ENCODE peak calls at places on chromosomes 12 and 14, in eight cellular contexts. W is activated T-helper 17 cell treated with anti-CD3 and anti-CD28 coated beads, Interleukin-2, amount 50 U/mL, for 72 hours; I is left cardiac atrium; G is CD8-positive, alpha-beta T cell; U is PC-3; J is stimulated activated effector memory CD8-positive, alpha-beta T cell treated with anti-CD3 and anti-CD28 coated beads, Interleukin-12 subunit alpha, Interleukin-12 subunit beta, amount 100 ng/mL, for 72 hours; O is effector memory CD8-positive, alpha-beta T cell; Q is activated B cell treated with CpG ODN at 0.5 μM for 24 hours. Y is an unnamed sample.
A peak's percentile ranks its signal among the peaks of the same experiment; 100 is the strongest.

GRCh38 chr12:58741226-58741625 is 179.1 kb downstream of the LRIG3 start:
- ATAC-seq in I (no peak), W (no peak), Q (no peak), U (no peak), J (no peak), G (no peak), O (no peak), Y (no peak)

GRCh38 chr12:76628745-76629144 is 69.2 kb upstream of the OSBPL8 start:
- ATAC-seq in W (no peak), U (no peak), G (no peak), Q (no peak), J (no peak), I (no peak), O (no peak), Y (no peak)

GRCh38 chr14:72060917-72061316 is 128.7 kb downstream of the RGS6 start:
- ATAC-seq in W (no peak), Q (no peak), U (no peak), O (no peak), J (no peak), I (peak; percentile 66), G (no peak), Y (no peak)

GRCh38 chr14:77485901-77486678 is 12.5 kb downstream of the ISM2 start:
- ATAC-seq in J (no peak), W (no peak), I (peak; percentile 48), O (no peak), U (peak; percentile 65), G (no peak), Q (no peak), Y (peak; percentile 81)

GRCh38 chr14:54314365-54315134 is 82.3 kb upstream of the CDKN3 start:
- ATAC-seq in U (no peak), G (no peak), W (no peak), I (no peak), J (no peak), O (no peak), Q (no peak), Y (no peak)

GRCh38 chr12:22609501-22609900 is 15.5 kb upstream of the ETNK1 start:
- ATAC-seq in J (no peak), U (no peak), I (no peak), O (no peak), Q (no peak), G (no peak), W (no peak), Y (no peak)

GRCh38 chr12:80531646-80532045 is 87.6 kb downstream of the PTPRQ start:
- ATAC-seq in J (no peak), I (no peak), W (no peak), Q (no peak), O (no peak), U (no peak), G (no peak), Y (no peak)

GRCh38 chr12:16021026-16021425 is 109.9 kb downstream of the DERA start:
- ATAC-seq in Q (no peak), J (no peak), I (no peak), W (no peak), G (no peak), U (no peak), O (no peak), Y (no peak)

GRCh38 chr12:19810213-19810612 is 370.9 kb downstream of the AEBP2 start:
- ATAC-seq in U (no peak), G (no peak), O (no peak), I (no peak), J (no peak), W (no peak), Q (no peak), Y (no peak)

GRCh38 chr14:94384342-94384741 is 4.1 kb downstream of the SERPINA1 start:
- ATAC-seq in J (no peak), Q (no peak), W (no peak), G (no peak), O (no peak), U (no peak), I (no peak), Y (no peak)

GRCh38 chr12:30880061-30880460 is 46.5 kb upstream of the TSPAN11 start:
- ATAC-seq in O (no peak), U (no peak), I (no peak), W (no peak), Q (no peak), G (no peak), J (no peak), Y (no peak)

GRCh38 chr12:71686658-71687025 is 760 bp downstream of the TMEM19 start:
- ATAC-seq in I (no peak), U (no peak), O (no peak), J (peak; percentile 40), W (peak; percentile 20), Q (no peak), G (no peak), Y (peak; percentile 19)

GRCh38 chr12:105036937-105037649 is 47.2 kb downstream of the ALDH1L2 start:
- ATAC-seq in G (no peak), J (peak; percentile 47), I (no peak), O (peak; percentile 43), U (peak; percentile 72), W (peak; percentile 55), Q (no peak), Y (no peak)

GRCh38 chr14:82720931-82721330 is 1187.3 kb upstream of the SEL1L start:
- ATAC-seq in U (no peak), I (peak; percentile 31), W (no peak), G (no peak), O (no peak), J (no peak), Q (no peak), Y (no peak)

GRCh38 chr12:52697058-52697582 is 6.2 kb downstream of the KRT77 start:
- ATAC-seq in G (no peak), O (no peak), J (no peak), W (no peak), I (no peak), Q (no peak), U (no peak), Y (no peak)

GRCh38 chr12:56278905-56279304 is 12.2 kb downstream of the COQ10A start:
- ATAC-seq in U (no peak), J (no peak), I (no peak), O (no peak), G (no peak), Q (no peak), W (no peak), Y (no peak)

GRCh38 chr12:112684742-112685141 is 106.8 kb upstream of the RPH3A start:
- ATAC-seq in J (no peak), U (no peak), W (no peak), I (no peak), Q (no peak), O (no peak), G (no peak), Y (no peak)

GRCh38 chr14:70121521-70121920 is 67.2 kb downstream of the SLC8A3 start:
- ATAC-seq in I (no peak), Q (no peak), U (no peak), O (no peak), G (no peak), J (no peak), W (no peak), Y (no peak)

GRCh38 chr14:105168979-105169507 is 467 bp upstream of the JAG2 start:
- ATAC-seq in O (peak; percentile 63), Q (peak; percentile 45), I (peak; percentile 17), W (peak; percentile 18), U (peak; percentile 3), J (peak; percentile 44), G (peak; percentile 47), Y (peak; percentile 10)

GRCh38 chr14:96268426-96269358 is 12.7 kb downstream of the BDKRB1 start:
- ATAC-seq in U (peak; percentile 91), Q (no peak), W (no peak), J (no peak), O (no peak), I (peak; percentile 85), G (no peak), Y (peak; percentile 87)

GRCh38 chr12:124457287-124458219 is 109.9 kb downstream of the NCOR2 start:
- ATAC-seq in Q (peak; percentile 43), W (peak; percentile 57), U (no peak), I (peak; percentile 80), O (peak; percentile 40), G (peak; percentile 47), J (peak; percentile 44), Y (no peak)

GRCh38 chr12:52494518-52494917 is 1.5 kb upstream of the KRT6A start:
- ATAC-seq in J (no peak), W (no peak), Q (no peak), G (no peak), O (no peak), U (no peak), I (peak; percentile 78), Y (no peak)

GRCh38 chr12:86572455-86572854 is 316.3 kb upstream of the MGAT4C start:
- ATAC-seq in J (no peak), W (no peak), I (no peak), Q (no peak), G (no peak), U (no peak), O (no peak), Y (no peak)

Y was measured in SK-N-SH treated with all-trans-retinoic acid at 6 μM for 48 hours.